ENCODE peak calls at places on chromosomes 12 and 14, in nine cellular contexts. M is testis; A is naive thymus-derived CD8-positive, alpha-beta T cell; P is neural progenitor cell; Z is stimulated activated CD4-positive, alpha-beta T cell treated with anti-CD3 and anti-CD28 coated beads, Interleukin-1b, Interleukin-23, amount 100 ng/mL, for 24 hours; V is NCI-H2227 treated with DMSO at 0.1 percent for 48 hours; E is NCI-H526 treated with DMSO at 0.1 percent for 48 hours; N is WTC11; O is heart right ventricle. U is an unnamed sample.

GRCh38 chr14:55747186-55747585 is 167.2 kb downstream of the KTN1 start:
- DNase-seq in Z (no peak), O (no peak), M (no peak), N (no peak), V (no peak), P (no peak), E (peak; percentile 55), A (no peak), U (no peak)

GRCh38 chr12:3225154-3225795 is 148.1 kb downstream of the TSPAN9 start:
- DNase-seq in A (no peak), N (no peak), P (no peak), Z (no peak), M (no peak), E (no peak), V (no peak), O (no peak), U (no peak)

GRCh38 chr12:121577443-121578180 is 3.2 kb downstream of the KDM2B start:
- DNase-seq in P (peak; percentile 69), N (no peak), V (no peak), A (no peak), E (no peak), M (peak; percentile 59), Z (no peak), O (no peak), U (no peak)

GRCh38 chr12:6224550-6224949 is 24.4 kb downstream of the CD9 start:
- DNase-seq in Z (no peak), E (no peak), N (no peak), P (no peak), M (no peak), V (no peak), O (no peak), A (no peak), U (no peak)

GRCh38 chr12:46402861-46403731 is 30.5 kb upstream of the SLC38A2 start:
- DNase-seq in N (no peak), A (no peak), O (no peak), M (no peak), P (no peak), E (peak; percentile 11), Z (no peak), V (no peak), U (no peak)

GRCh38 chr14:52455291-52456088 is 96.8 kb downstream of the TXNDC16 start:
- DNase-seq in V (no peak), Z (no peak), E (no peak), N (no peak), A (no peak), P (no peak), M (no peak), O (no peak), U (no peak)

GRCh38 chr12:55942577-55943136 is 11.7 kb downstream of the DGKA start:
- DNase-seq in Z (no peak), N (no peak), V (no peak), P (no peak), E (no peak), O (no peak), M (no peak), A (no peak), U (no peak)

GRCh38 chr14:20781805-20782204 is 737 bp downstream of the RNASE6 start:
- DNase-seq in M (no peak), N (no peak), V (no peak), O (no peak), P (no peak), Z (no peak), A (no peak), E (no peak), U (no peak)

GRCh38 chr12:131751335-131751734 is 40.4 kb downstream of the SFSWAP start:
- DNase-seq in N (no peak), Z (no peak), V (no peak), O (no peak), E (no peak), P (no peak), A (no peak), M (no peak), U (no peak)

GRCh38 chr12:29238822-29239291 is 89.8 kb downstream of the FAR2 start:
- DNase-seq in E (no peak), Z (no peak), N (no peak), M (no peak), A (no peak), P (peak; percentile 10), O (no peak), V (peak; percentile 5), U (no peak)

GRCh38 chr12:79262938-79263337 is 398.4 kb downstream of the SYT1 start:
- DNase-seq in E (no peak), A (no peak), Z (no peak), O (no peak), N (no peak), M (no peak), V (no peak), P (peak; percentile 45), U (no peak)

GRCh38 chr12:2082321-2082720 is 29.5 kb downstream of the CACNA1C start:
- DNase-seq in A (no peak), V (no peak), E (no peak), Z (no peak), P (no peak), N (no peak), O (no peak), M (no peak), U (no peak)

GRCh38 chr14:39442293-39442692 is 10.1 kb upstream of the FBXO33 start:
- DNase-seq in O (no peak), P (no peak), E (no peak), M (no peak), V (no peak), Z (no peak), N (no peak), A (no peak), U (no peak)

GRCh38 chr12:70603044-70603443 is 34.2 kb downstream of the PTPRB start:
- DNase-seq in O (no peak), P (no peak), A (no peak), V (no peak), E (no peak), M (no peak), N (no peak), Z (no peak), U (no peak)

GRCh38 chr12:103841690-103842584 is 903 bp upstream of the NT5DC3 start:
- DNase-seq in N (peak; percentile 70), O (peak; percentile 40), M (peak; percentile 57), Z (no peak), A (peak; percentile 19), P (no peak), V (peak; percentile 55), E (peak; percentile 42), U (peak; percentile 16)

GRCh38 chr14:95527392-95528002 is 7.4 kb upstream of the GLRX5 start:
- DNase-seq in O (peak; percentile 70), P (peak; percentile 40), V (no peak), N (no peak), E (no peak), A (peak; percentile 39), Z (no peak), M (peak; percentile 82), U (peak; percentile 34)

GRCh38 chr12:32595251-32595650 is 83.8 kb upstream of the DNM1L start:
- DNase-seq in O (no peak), N (no peak), P (no peak), Z (no peak), A (no peak), V (no peak), M (no peak), E (no peak), U (no peak)

GRCh38 chr14:68247867-68248266 is 428.3 kb downstream of the RAD51B start:
- DNase-seq in V (no peak), A (no peak), M (no peak), O (no peak), P (no peak), Z (no peak), N (no peak), E (no peak), U (no peak)

GRCh38 chr14:100902295-100902694 is 1.2 kb downstream of the RTL1 start:
- DNase-seq in N (peak; percentile 44), O (no peak), M (no peak), V (no peak), Z (no peak), E (no peak), P (peak; percentile 64), A (no peak), U (no peak)

GRCh38 chr14:67643671-67644070 is 24.0 kb downstream of the ARG2 start:
- DNase-seq in V (no peak), N (no peak), P (no peak), A (no peak), O (no peak), Z (no peak), E (no peak), M (no peak), U (no peak)

GRCh38 chr14:96727076-96727475 is 70.1 kb upstream of the VRK1 start:
- DNase-seq in O (no peak), M (no peak), V (no peak), A (no peak), P (no peak), N (no peak), E (no peak), Z (no peak), U (no peak)

GRCh38 chr12:15163577-15163976 is 57.6 kb downstream of the RERG start:
- DNase-seq in P (no peak), E (no peak), M (no peak), V (no peak), A (no peak), Z (no peak), N (no peak), O (no peak), U (no peak)

GRCh38 chr14:101227611-101228594 is 324.4 kb upstream of the RTL1 start:
- DNase-seq in E (no peak), O (no peak), Z (no peak), N (no peak), V (no peak), M (no peak), A (peak; percentile 14), P (no peak), U (no peak)

GRCh38 chr12:68468036-68468435 is 135.9 kb upstream of the MDM1 start:
- DNase-seq in A (no peak), O (no peak), Z (no peak), M (no peak), P (no peak), V (no peak), E (no peak), N (no peak), U (no peak)

GRCh38 chr12:117875652-117876491 is 92.9 kb downstream of the KSR2 start:
- DNase-seq in V (peak; percentile 91), M (peak; percentile 30), E (peak; percentile 87), P (peak; percentile 95), A (peak; percentile 25), N (peak; percentile 86), O (no peak), Z (no peak), U (peak; percentile 20)

GRCh38 chr14:101072945-101073597 is 169.5 kb upstream of the RTL1 start:
- DNase-seq in Z (no peak), O (no peak), M (peak; percentile 41), P (peak; percentile 65), N (peak; percentile 68), E (no peak), A (no peak), V (peak; percentile 36), U (no peak)

GRCh38 chr12:27960822-27961221 is 11.7 kb downstream of the PTHLH start:
- DNase-seq in M (no peak), O (no peak), P (no peak), V (no peak), Z (no peak), A (no peak), E (no peak), N (no peak), U (no peak)

GRCh38 chr14:92930737-92931602 is 8.0 kb downstream of the CHGA start:
- DNase-seq in V (no peak), M (peak; percentile 68), O (no peak), N (no peak), E (no peak), A (no peak), Z (no peak), P (no peak), U (no peak)

GRCh38 chr14:52700701-52701172 is 5.4 kb upstream of the ERO1A start:
- DNase-seq in Z (no peak), N (no peak), V (no peak), P (no peak), O (no peak), A (no peak), E (peak; percentile 11), M (no peak), U (no peak)

GRCh38 chr12:26723379-26724308 is 109.3 kb downstream of the ITPR2 start:
- DNase-seq in E (no peak), P (no peak), A (no peak), V (no peak), N (no peak), Z (no peak), O (no peak), M (peak; percentile 72), U (no peak)

GRCh38 chr12:47808049-47808448 is 11.7 kb downstream of the HDAC7 start:
- DNase-seq in P (no peak), E (no peak), M (no peak), Z (peak; percentile 64), N (no peak), O (peak; percentile 76), V (no peak), A (peak; percentile 77), U (peak; percentile 66)